ENCODE peak calls at places on chromosome 3, in seven cellular contexts. One of them, this sample, is unnamed.

GRCh38 chr3:177357352-177358084 is 160.2 kb upstream of the TBL1XR1 start:
- DNase-seq in skeletal muscle cell: no peak
- DNase-seq in Daoy: peak
- DNase-seq in suprapubic skin: no peak
- DNase-seq in activated naive CD4-positive, alpha-beta T cell treated with Interleukin-2 at 50 U/mL for 16 hours: no peak
- DNase-seq in activated CD8-positive, alpha-beta T cell treated with anti-CD3 and anti-CD28 coated beads for 36 hours: peak
- DNase-seq in neural crest cell: no peak
- DNase-seq in this sample: peak

GRCh38 chr3:39128951-39129350 is 21.5 kb downstream of the TTC21A start:
- DNase-seq in activated CD8-positive, alpha-beta T cell treated with anti-CD3 and anti-CD28 coated beads for 36 hours: no peak
- DNase-seq in Daoy: no peak
- DNase-seq in neural crest cell: no peak
- DNase-seq in skeletal muscle cell: no peak
- DNase-seq in activated naive CD4-positive, alpha-beta T cell treated with Interleukin-2 at 50 U/mL for 16 hours: no peak
- DNase-seq in suprapubic skin: no peak
- DNase-seq in this sample: no peak

GRCh38 chr3:33030802-33031201 is 66.1 kb downstream of the GLB1 start:
- DNase-seq in neural crest cell: no peak
- DNase-seq in activated naive CD4-positive, alpha-beta T cell treated with Interleukin-2 at 50 U/mL for 16 hours: peak
- DNase-seq in activated CD8-positive, alpha-beta T cell treated with anti-CD3 and anti-CD28 coated beads for 36 hours: peak
- DNase-seq in suprapubic skin: no peak
- DNase-seq in skeletal muscle cell: no peak
- DNase-seq in Daoy: no peak
- DNase-seq in this sample: no peak

GRCh38 chr3:194472290-194472920 is 14.4 kb downstream of the ATP13A3 start:
- DNase-seq in skeletal muscle cell: peak
- DNase-seq in activated CD8-positive, alpha-beta T cell treated with anti-CD3 and anti-CD28 coated beads for 36 hours: peak
- DNase-seq in suprapubic skin: no peak
- DNase-seq in neural crest cell: no peak
- DNase-seq in Daoy: peak
- DNase-seq in activated naive CD4-positive, alpha-beta T cell treated with Interleukin-2 at 50 U/mL for 16 hours: no peak
- DNase-seq in this sample: peak

GRCh38 chr3:159039286-159039685 is 237.4 kb downstream of the MFSD1 start:
- DNase-seq in activated CD8-positive, alpha-beta T cell treated with anti-CD3 and anti-CD28 coated beads for 36 hours: no peak
- DNase-seq in neural crest cell: no peak
- DNase-seq in skeletal muscle cell: no peak
- DNase-seq in suprapubic skin: no peak
- DNase-seq in activated naive CD4-positive, alpha-beta T cell treated with Interleukin-2 at 50 U/mL for 16 hours: no peak
- DNase-seq in Daoy: no peak
- DNase-seq in this sample: no peak

GRCh38 chr3:11727207-11727606 is 83.5 kb upstream of the VGLL4 start:
- DNase-seq in skeletal muscle cell: no peak
- DNase-seq in activated naive CD4-positive, alpha-beta T cell treated with Interleukin-2 at 50 U/mL for 16 hours: no peak
- DNase-seq in activated CD8-positive, alpha-beta T cell treated with anti-CD3 and anti-CD28 coated beads for 36 hours: no peak
- DNase-seq in neural crest cell: no peak
- DNase-seq in Daoy: no peak
- DNase-seq in suprapubic skin: no peak
- DNase-seq in this sample: peak

GRCh38 chr3:51670711-51671089 is 352 bp upstream of the TEX264 start:
- DNase-seq in neural crest cell: no peak
- DNase-seq in skeletal muscle cell: no peak
- DNase-seq in activated naive CD4-positive, alpha-beta T cell treated with Interleukin-2 at 50 U/mL for 16 hours: no peak
- DNase-seq in activated CD8-positive, alpha-beta T cell treated with anti-CD3 and anti-CD28 coated beads for 36 hours: no peak
- DNase-seq in suprapubic skin: peak
- DNase-seq in Daoy: no peak
- DNase-seq in this sample: no peak

GRCh38 chr3:123706871-123707270 is 122.0 kb upstream of the HACD2 start:
- DNase-seq in skeletal muscle cell: no peak
- DNase-seq in suprapubic skin: peak
- DNase-seq in activated naive CD4-positive, alpha-beta T cell treated with Interleukin-2 at 50 U/mL for 16 hours: no peak
- DNase-seq in activated CD8-positive, alpha-beta T cell treated with anti-CD3 and anti-CD28 coated beads for 36 hours: no peak
- DNase-seq in neural crest cell: no peak
- DNase-seq in Daoy: peak
- DNase-seq in this sample: peak

GRCh38 chr3:11381563-11381962 is 109.4 kb downstream of the ATG7 start:
- DNase-seq in suprapubic skin: no peak
- DNase-seq in Daoy: peak
- DNase-seq in skeletal muscle cell: no peak
- DNase-seq in neural crest cell: no peak
- DNase-seq in activated CD8-positive, alpha-beta T cell treated with anti-CD3 and anti-CD28 coated beads for 36 hours: no peak
- DNase-seq in activated naive CD4-positive, alpha-beta T cell treated with Interleukin-2 at 50 U/mL for 16 hours: no peak
- DNase-seq in this sample: no peak

GRCh38 chr3:171005648-171006047 is 20.9 kb downstream of the SLC2A2 start:
- DNase-seq in suprapubic skin: no peak
- DNase-seq in Daoy: peak
- DNase-seq in activated naive CD4-positive, alpha-beta T cell treated with Interleukin-2 at 50 U/mL for 16 hours: no peak
- DNase-seq in activated CD8-positive, alpha-beta T cell treated with anti-CD3 and anti-CD28 coated beads for 36 hours: no peak
- DNase-seq in skeletal muscle cell: no peak
- DNase-seq in neural crest cell: no peak
- DNase-seq in this sample: no peak